ENCODE peak calls at places on chromosome 13, in five cellular contexts. One of them, this sample, is unnamed.

GRCh38 chr13:34114581-34114980 is 296.6 kb downstream of the RFC3 start:
- DNase-seq in NCI-H2081: no peak
- DNase-seq in activated T-helper 1 cell treated with anti-CD3 and anti-CD28 coated beads, Interleukin-12 subunit alpha, Interleukin-12 subunit beta, Interleukin-2, Interleukin-4 antibody, amounts not matched to agents 30 ng/mL and 10 ng/mL and 1 ng/mL, durations not matched to agents 14 hours and 24 hours and 36 hours: no peak
- DNase-seq in amniotic stem cell: no peak
- DNase-seq in AG09319: no peak
- DNase-seq in this sample: no peak

GRCh38 chr13:22926176-22927007 is 254.4 kb upstream of the SGCG start:
- DNase-seq in NCI-H2081: no peak
- DNase-seq in activated T-helper 1 cell treated with anti-CD3 and anti-CD28 coated beads, Interleukin-12 subunit alpha, Interleukin-12 subunit beta, Interleukin-2, Interleukin-4 antibody, amounts not matched to agents 30 ng/mL and 10 ng/mL and 1 ng/mL, durations not matched to agents 14 hours and 24 hours and 36 hours: no peak
- DNase-seq in amniotic stem cell: no peak
- DNase-seq in AG09319: peak
- DNase-seq in this sample: no peak

GRCh38 chr13:29946093-29946492 is 95.7 kb upstream of the UBL3 start:
- DNase-seq in NCI-H2081: no peak
- DNase-seq in activated T-helper 1 cell treated with anti-CD3 and anti-CD28 coated beads, Interleukin-12 subunit alpha, Interleukin-12 subunit beta, Interleukin-2, Interleukin-4 antibody, amounts not matched to agents 30 ng/mL and 10 ng/mL and 1 ng/mL, durations not matched to agents 14 hours and 24 hours and 36 hours: no peak
- DNase-seq in amniotic stem cell: no peak
- DNase-seq in AG09319: no peak
- DNase-seq in this sample: no peak

GRCh38 chr13:25468330-25469178 is 96.8 kb downstream of the ATP8A2 start:
- DNase-seq in NCI-H2081: peak
- DNase-seq in activated T-helper 1 cell treated with anti-CD3 and anti-CD28 coated beads, Interleukin-12 subunit alpha, Interleukin-12 subunit beta, Interleukin-2, Interleukin-4 antibody, amounts not matched to agents 30 ng/mL and 10 ng/mL and 1 ng/mL, durations not matched to agents 14 hours and 24 hours and 36 hours: no peak
- DNase-seq in amniotic stem cell: no peak
- DNase-seq in AG09319: no peak
- DNase-seq in this sample: peak

GRCh38 chr13:49586717-49587116 is 1.4 kb upstream of the RCBTB1 start:
- DNase-seq in NCI-H2081: no peak
- DNase-seq in activated T-helper 1 cell treated with anti-CD3 and anti-CD28 coated beads, Interleukin-12 subunit alpha, Interleukin-12 subunit beta, Interleukin-2, Interleukin-4 antibody, amounts not matched to agents 30 ng/mL and 10 ng/mL and 1 ng/mL, durations not matched to agents 14 hours and 24 hours and 36 hours: no peak
- DNase-seq in amniotic stem cell: no peak
- DNase-seq in AG09319: no peak
- DNase-seq in this sample: no peak

GRCh38 chr13:110539894-110540293 is 21.6 kb downstream of the RAB20 start:
- DNase-seq in NCI-H2081: no peak
- DNase-seq in activated T-helper 1 cell treated with anti-CD3 and anti-CD28 coated beads, Interleukin-12 subunit alpha, Interleukin-12 subunit beta, Interleukin-2, Interleukin-4 antibody, amounts not matched to agents 30 ng/mL and 10 ng/mL and 1 ng/mL, durations not matched to agents 14 hours and 24 hours and 36 hours: no peak
- DNase-seq in amniotic stem cell: no peak
- DNase-seq in AG09319: no peak
- DNase-seq in this sample: no peak

GRCh38 chr13:98275711-98276171 is 98.7 kb upstream of the RNF113B start:
- DNase-seq in NCI-H2081: no peak
- DNase-seq in activated T-helper 1 cell treated with anti-CD3 and anti-CD28 coated beads, Interleukin-12 subunit alpha, Interleukin-12 subunit beta, Interleukin-2, Interleukin-4 antibody, amounts not matched to agents 30 ng/mL and 10 ng/mL and 1 ng/mL, durations not matched to agents 14 hours and 24 hours and 36 hours: no peak
- DNase-seq in amniotic stem cell: no peak
- DNase-seq in AG09319: no peak
- DNase-seq in this sample: no peak

GRCh38 chr13:44575741-44576395 is at the start of gene TSC22D1:
- DNase-seq in NCI-H2081: no peak
- DNase-seq in activated T-helper 1 cell treated with anti-CD3 and anti-CD28 coated beads, Interleukin-12 subunit alpha, Interleukin-12 subunit beta, Interleukin-2, Interleukin-4 antibody, amounts not matched to agents 30 ng/mL and 10 ng/mL and 1 ng/mL, durations not matched to agents 14 hours and 24 hours and 36 hours: peak
- DNase-seq in amniotic stem cell: no peak
- DNase-seq in AG09319: no peak
- DNase-seq in this sample: peak

GRCh38 chr13:37202264-37202663 is 96.8 kb upstream of the CSNK1A1L start:
- DNase-seq in NCI-H2081: no peak
- DNase-seq in activated T-helper 1 cell treated with anti-CD3 and anti-CD28 coated beads, Interleukin-12 subunit alpha, Interleukin-12 subunit beta, Interleukin-2, Interleukin-4 antibody, amounts not matched to agents 30 ng/mL and 10 ng/mL and 1 ng/mL, durations not matched to agents 14 hours and 24 hours and 36 hours: no peak
- DNase-seq in amniotic stem cell: no peak
- DNase-seq in AG09319: no peak
- DNase-seq in this sample: no peak

GRCh38 chr13:94674609-94675348 is 37.6 kb downstream of the SOX21 start:
- DNase-seq in NCI-H2081: peak
- DNase-seq in activated T-helper 1 cell treated with anti-CD3 and anti-CD28 coated beads, Interleukin-12 subunit alpha, Interleukin-12 subunit beta, Interleukin-2, Interleukin-4 antibody, amounts not matched to agents 30 ng/mL and 10 ng/mL and 1 ng/mL, durations not matched to agents 14 hours and 24 hours and 36 hours: no peak
- DNase-seq in amniotic stem cell: peak
- DNase-seq in AG09319: peak
- DNase-seq in this sample: peak

GRCh38 chr13:112346899-112347229 is 29.3 kb upstream of the SPACA7 start:
- DNase-seq in NCI-H2081: peak
- DNase-seq in activated T-helper 1 cell treated with anti-CD3 and anti-CD28 coated beads, Interleukin-12 subunit alpha, Interleukin-12 subunit beta, Interleukin-2, Interleukin-4 antibody, amounts not matched to agents 30 ng/mL and 10 ng/mL and 1 ng/mL, durations not matched to agents 14 hours and 24 hours and 36 hours: no peak
- DNase-seq in amniotic stem cell: no peak
- DNase-seq in AG09319: no peak
- DNase-seq in this sample: no peak

GRCh38 chr13:110308377-110309158 is 1.5 kb downstream of the COL4A2 start:
- DNase-seq in NCI-H2081: peak
- DNase-seq in activated T-helper 1 cell treated with anti-CD3 and anti-CD28 coated beads, Interleukin-12 subunit alpha, Interleukin-12 subunit beta, Interleukin-2, Interleukin-4 antibody, amounts not matched to agents 30 ng/mL and 10 ng/mL and 1 ng/mL, durations not matched to agents 14 hours and 24 hours and 36 hours: no peak
- DNase-seq in amniotic stem cell: no peak
- DNase-seq in AG09319: no peak
- DNase-seq in this sample: no peak

GRCh38 chr13:73177017-73177416 is 118.2 kb downstream of the KLF5 start:
- DNase-seq in NCI-H2081: no peak
- DNase-seq in activated T-helper 1 cell treated with anti-CD3 and anti-CD28 coated beads, Interleukin-12 subunit alpha, Interleukin-12 subunit beta, Interleukin-2, Interleukin-4 antibody, amounts not matched to agents 30 ng/mL and 10 ng/mL and 1 ng/mL, durations not matched to agents 14 hours and 24 hours and 36 hours: no peak
- DNase-seq in amniotic stem cell: no peak
- DNase-seq in AG09319: no peak
- DNase-seq in this sample: no peak

GRCh38 chr13:111484129-111484925 is 163.9 kb downstream of the TEX29 start:
- DNase-seq in NCI-H2081: peak
- DNase-seq in activated T-helper 1 cell treated with anti-CD3 and anti-CD28 coated beads, Interleukin-12 subunit alpha, Interleukin-12 subunit beta, Interleukin-2, Interleukin-4 antibody, amounts not matched to agents 30 ng/mL and 10 ng/mL and 1 ng/mL, durations not matched to agents 14 hours and 24 hours and 36 hours: no peak
- DNase-seq in amniotic stem cell: no peak
- DNase-seq in AG09319: no peak
- DNase-seq in this sample: no peak

GRCh38 chr13:39129253-39129652 is 91.0 kb downstream of the NHLRC3 start:
- DNase-seq in NCI-H2081: no peak
- DNase-seq in activated T-helper 1 cell treated with anti-CD3 and anti-CD28 coated beads, Interleukin-12 subunit alpha, Interleukin-12 subunit beta, Interleukin-2, Interleukin-4 antibody, amounts not matched to agents 30 ng/mL and 10 ng/mL and 1 ng/mL, durations not matched to agents 14 hours and 24 hours and 36 hours: no peak
- DNase-seq in amniotic stem cell: no peak
- DNase-seq in AG09319: no peak
- DNase-seq in this sample: peak

GRCh38 chr13:37561031-37561430 is 37.5 kb downstream of the POSTN start:
- DNase-seq in NCI-H2081: no peak
- DNase-seq in activated T-helper 1 cell treated with anti-CD3 and anti-CD28 coated beads, Interleukin-12 subunit alpha, Interleukin-12 subunit beta, Interleukin-2, Interleukin-4 antibody, amounts not matched to agents 30 ng/mL and 10 ng/mL and 1 ng/mL, durations not matched to agents 14 hours and 24 hours and 36 hours: no peak
- DNase-seq in amniotic stem cell: no peak
- DNase-seq in AG09319: no peak
- DNase-seq in this sample: no peak

GRCh38 chr13:23748591-23748990 is 140.6 kb downstream of the MIPEP start:
- DNase-seq in NCI-H2081: no peak
- DNase-seq in activated T-helper 1 cell treated with anti-CD3 and anti-CD28 coated beads, Interleukin-12 subunit alpha, Interleukin-12 subunit beta, Interleukin-2, Interleukin-4 antibody, amounts not matched to agents 30 ng/mL and 10 ng/mL and 1 ng/mL, durations not matched to agents 14 hours and 24 hours and 36 hours: no peak
- DNase-seq in amniotic stem cell: no peak
- DNase-seq in AG09319: no peak
- DNase-seq in this sample: peak

GRCh38 chr13:19618925-19619324 is 14.5 kb upstream of the MPHOSPH8 start:
- DNase-seq in NCI-H2081: no peak
- DNase-seq in activated T-helper 1 cell treated with anti-CD3 and anti-CD28 coated beads, Interleukin-12 subunit alpha, Interleukin-12 subunit beta, Interleukin-2, Interleukin-4 antibody, amounts not matched to agents 30 ng/mL and 10 ng/mL and 1 ng/mL, durations not matched to agents 14 hours and 24 hours and 36 hours: no peak
- DNase-seq in amniotic stem cell: no peak
- DNase-seq in AG09319: no peak
- DNase-seq in this sample: no peak

This sample was measured in NCI-H2171 treated with DMSO at 0.1 percent for 48 hours.